ENCODE peak calls at places on chromosomes 4 and X, in eight cellular contexts. A is A549, M is heart right ventricle, C is HL-60, Q is brain microvascular endothelial cell, U is stomach, Z is transverse colon, T is lower leg skin. N is an unnamed sample.
A peak's percentile ranks its signal among the peaks of the same experiment; 100 is the strongest.

GRCh38 chr4:144499777-144500176 is 146.2 kb upstream of the HHIP start:
- DNase-seq in A (no peak), M (no peak), C (no peak), Q (no peak), U (no peak), Z (no peak), T (no peak), N (no peak)

GRCh38 chrX:81202413-81202794 is 502 bp downstream of the SH3BGRL start:
- DNase-seq in A (no peak), M (no peak), C (no peak), Q (peak; percentile 9), U (no peak), Z (no peak), T (no peak), N (peak; percentile 31)

GRCh38 chr4:7105261-7105660 is 37.4 kb upstream of the GRPEL1 start:
- DNase-seq in A (no peak), M (no peak), C (no peak), Q (no peak), U (no peak), Z (no peak), T (no peak), N (peak; percentile 18)

GRCh38 chr4:69025191-69025998 is 70.9 kb upstream of the UGT2B7 start:
- DNase-seq in A (no peak), M (no peak), C (no peak), Q (no peak), U (no peak), Z (peak; percentile 15), T (no peak), N (no peak)

GRCh38 chr4:94507708-94508107 is 56.0 kb downstream of the PDLIM5 start:
- DNase-seq in A (no peak), M (no peak), C (no peak), Q (peak; percentile 85), U (no peak), Z (peak; percentile 30), T (no peak), N (peak; percentile 95)

GRCh38 chr4:101367201-101367600 is 19.9 kb upstream of the PPP3CA start:
- DNase-seq in A (no peak), M (no peak), C (no peak), Q (peak; percentile 89), U (no peak), Z (no peak), T (no peak), N (peak; percentile 94)

GRCh38 chrX:153935326-153935851 is 552 bp upstream of the NAA10 start:
- DNase-seq in A (no peak), M (no peak), C (no peak), Q (no peak), U (no peak), Z (peak; percentile 26), T (no peak), N (no peak)

GRCh38 chrX:117987376-117987775 is 129.2 kb downstream of the KLHL13 start:
- DNase-seq in A (no peak), M (no peak), C (no peak), Q (no peak), U (no peak), Z (no peak), T (no peak), N (no peak)

GRCh38 chr4:84235545-84235944 is 263.5 kb downstream of the NKX6-1 start:
- DNase-seq in A (no peak), M (no peak), C (no peak), Q (no peak), U (no peak), Z (no peak), T (no peak), N (no peak)

GRCh38 chr4:15232725-15233597 is 194.9 kb upstream of the C1QTNF7 start:
- DNase-seq in A (no peak), M (no peak), C (no peak), Q (peak; percentile 91), U (no peak), Z (no peak), T (no peak), N (peak; percentile 84)

GRCh38 chr4:109359040-109359646 is 56.7 kb upstream of the COL25A1 start:
- DNase-seq in A (no peak), M (no peak), C (no peak), Q (no peak), U (no peak), Z (no peak), T (no peak), N (no peak)

GRCh38 chr4:106344324-106344970 is 24.1 kb downstream of the GIMD1 start:
- DNase-seq in A (no peak), M (no peak), C (no peak), Q (peak; percentile 50), U (no peak), Z (no peak), T (no peak), N (peak; percentile 41)

DNA sequence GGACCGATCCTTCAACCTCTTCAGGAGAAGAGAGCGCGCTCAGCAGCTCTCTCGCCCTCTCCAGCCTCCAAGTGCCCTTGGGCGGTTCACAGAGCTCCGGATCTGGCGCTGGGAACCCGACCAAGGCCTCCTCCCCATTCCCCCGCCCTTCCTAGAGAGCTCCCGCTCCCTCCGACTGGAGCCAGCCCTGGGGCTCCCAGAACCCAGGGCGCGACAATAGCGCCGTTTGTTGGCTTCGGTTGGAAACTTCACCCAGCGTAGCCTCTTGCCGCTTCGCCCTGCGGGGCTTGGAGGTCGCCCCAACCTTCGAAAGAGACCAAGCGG is 3.1 kb upstream of the SOX3 start:
- DNase-seq in A (no peak), M (no peak), C (no peak), Q (no peak), U (no peak), Z (no peak), T (no peak), N (no peak)
- TF ChIP-seq CTCF in A (no peak), M (no peak), C (no peak), Q (peak; percentile 61), U (no peak), Z (no peak), T (no peak), N (no peak)

DNA sequence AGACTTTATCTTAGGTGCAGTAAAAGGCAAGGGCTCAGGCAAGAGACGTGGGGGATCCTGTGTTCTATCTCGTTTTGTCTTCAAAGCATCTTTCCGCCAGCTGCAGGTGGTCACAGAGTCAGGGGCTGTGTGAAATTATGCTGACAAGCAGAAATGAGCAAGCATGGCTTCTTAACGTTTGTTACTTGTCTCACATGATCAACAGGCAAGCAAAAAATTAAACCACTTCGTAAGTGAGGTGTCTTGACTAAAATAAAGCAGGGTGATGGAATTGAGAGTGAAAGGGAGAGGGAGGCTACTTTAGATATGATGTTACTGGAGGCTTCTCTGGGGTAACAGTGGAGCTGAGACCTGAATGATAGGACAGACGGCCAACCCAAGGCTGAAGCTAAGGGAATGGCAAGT is 1.4 kb upstream of the TEC start:
- DNase-seq in A (no peak), M (no peak), C (no peak), Q (no peak), U (no peak), Z (no peak), T (no peak), N (no peak)
- H3K4me3 ChIP-seq in A (no peak overlapping the region), M (no peak overlapping the region), C (no peak overlapping the region), Q (no peak overlapping the region), U (no peak overlapping the region), Z (no peak overlapping the region), T (no peak overlapping the region), N (no peak overlapping the region)

DNA sequence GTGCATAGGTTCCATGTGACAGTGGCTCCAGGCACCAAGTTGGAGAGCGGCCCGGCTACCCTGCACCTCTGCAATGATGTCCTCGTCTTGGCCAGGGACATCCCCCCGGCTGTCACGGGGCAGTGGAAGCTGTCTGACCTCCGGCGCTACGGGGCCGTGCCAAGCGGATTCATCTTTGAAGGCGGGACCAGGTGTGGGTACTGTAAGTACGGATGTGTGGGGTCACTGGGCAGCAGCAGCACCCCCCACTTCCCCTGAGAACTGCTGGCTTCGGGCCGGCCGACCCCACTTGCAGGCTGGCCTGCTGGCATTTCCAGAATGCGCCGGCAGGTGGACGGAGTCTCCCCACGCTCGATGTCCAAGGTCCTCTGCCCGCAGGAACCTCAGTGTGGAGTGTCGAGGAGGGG is 13.2 kb downstream of the DOK7 start:
- DNase-seq in A (no peak), M (no peak), C (no peak), Q (no peak), U (no peak), Z (no peak), T (no peak), N (no peak)
- TF ChIP-seq CTCF in A (no peak), M (no peak), C (no peak), Q (no peak), U (no peak), Z (no peak), T (no peak), N (no peak)

GRCh38 chr4:140802591-140802990 is 46.4 kb upstream of the TBC1D9 start:
- DNase-seq in A (no peak), M (no peak), C (no peak), Q (no peak), U (no peak), Z (no peak), T (no peak), N (no peak)

GRCh38 chr4:140806175-140806574 is 50.0 kb upstream of the TBC1D9 start:
- DNase-seq in A (no peak), M (no peak), C (no peak), Q (no peak), U (no peak), Z (no peak), T (no peak), N (no peak)

GRCh38 chr4:140805293-140805692 is 49.1 kb upstream of the TBC1D9 start:
- DNase-seq in A (no peak), M (no peak), C (no peak), Q (no peak), U (no peak), Z (no peak), T (no peak), N (no peak)

GRCh38 chr4:140799686-140800225 is 43.6 kb upstream of the TBC1D9 start:
- DNase-seq in A (no peak), M (no peak), C (no peak), Q (no peak), U (no peak), Z (no peak), T (no peak), N (no peak)

DNA sequence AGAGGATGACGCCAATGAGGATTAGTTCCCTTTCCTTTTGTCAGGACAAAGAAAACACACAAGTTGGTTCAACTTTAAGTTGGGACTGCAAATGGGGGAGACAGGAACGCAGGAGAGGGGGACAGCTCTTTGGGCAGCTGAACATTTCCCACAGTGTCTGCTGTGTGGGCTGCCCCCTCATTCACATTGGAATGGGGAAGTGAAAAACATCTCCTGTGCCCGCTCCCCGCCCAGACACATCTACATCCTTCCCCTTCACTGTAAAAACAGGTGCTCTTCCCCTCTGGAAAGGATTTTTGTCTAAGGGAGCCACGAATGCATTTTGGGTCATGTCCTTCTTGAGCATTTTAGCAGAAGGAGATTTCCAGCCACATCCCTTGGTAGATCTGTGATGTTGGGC is 44.5 kb upstream of the TBC1D9 start:
- DNase-seq in A (no peak), M (no peak), C (peak; percentile 49), Q (no peak), U (no peak), Z (peak; percentile 28), T (no peak), N (no peak)
- H3K4me3 ChIP-seq in A (no peak overlapping the region), M (no peak overlapping the region), C (no peak overlapping the region), Q (no peak overlapping the region), U (no peak overlapping the region), Z (no peak overlapping the region), T (no peak overlapping the region), N (no peak overlapping the region)

GRCh38 chrX:7191681-7192110 is 43.7 kb upstream of the PUDP start:
- DNase-seq in A (no peak), M (no peak), C (no peak), Q (no peak), U (no peak), Z (no peak), T (no peak), N (peak; percentile 4)
- TF ChIP-seq CTCF in A (no peak), M (no peak), C (no peak), Q (peak; percentile 28), U (no peak), Z (no peak), T (no peak), N (no peak)

GRCh38 chr4:139018971-139019758 is 3.6 kb downstream of the NOCT start:
- DNase-seq in A (no peak), M (no peak), C (no peak), Q (no peak), U (no peak), Z (no peak), T (no peak), N (peak; percentile 44)
- H3K4me3 ChIP-seq in A (no peak overlapping the region), M (no peak overlapping the region), C (peak overlapping the region; percentile 59), Q (no peak overlapping the region), U (no peak overlapping the region), Z (no peak overlapping the region), T (no peak overlapping the region), N (no peak overlapping the region)